ENCODE peak calls at places on chromosomes 1 and 21, in ten cellular contexts. A, V, D, R, S, X, N, U, Q and F are unnamed samples.

GRCh38 chr1:19918057-19918456 is 5.4 kb downstream of the PLA2G2E start:
- DNase-seq in D (peak; percentile 79), R (peak; percentile 80), Q (peak; percentile 84), X (peak; percentile 34), U (peak; percentile 60), S (peak; percentile 80), N (peak; percentile 37), V (peak; percentile 77), A (peak; percentile 79), F (peak; percentile 58)

GRCh38 chr1:29396438-29397255 is 160.3 kb downstream of the PTPRU start:
- DNase-seq in X (no peak), S (peak; percentile 25), Q (no peak), D (peak; percentile 8), V (no peak), U (no peak), R (no peak), N (no peak), A (no peak), F (no peak)

GRCh38 chr1:244353572-244354091 is 98.1 kb downstream of the ADSS2 start:
- DNase-seq in V (peak; percentile 83), X (no peak), S (peak; percentile 98), Q (no peak), D (peak; percentile 97), R (no peak), A (peak; percentile 79), N (peak; percentile 58), U (peak; percentile 83), F (peak; percentile 91)

GRCh38 chr1:243890576-243890975 is 40.5 kb upstream of the AKT3 start:
- DNase-seq in R (no peak), A (no peak), D (peak; percentile 72), Q (no peak), U (peak; percentile 20), V (no peak), S (peak; percentile 55), X (no peak), N (no peak), F (peak; percentile 69)

GRCh38 chr1:224544711-224545110 is 71.4 kb upstream of the CNIH3 start:
- DNase-seq in R (no peak), Q (no peak), A (peak; percentile 13), X (no peak), S (no peak), D (no peak), V (no peak), U (no peak), N (no peak), F (no peak)

GRCh38 chr21:31258073-31258472 is 86.0 kb downstream of the TIAM1 start:
- DNase-seq in A (no peak), U (no peak), S (no peak), D (no peak), X (no peak), R (no peak), N (no peak), Q (no peak), V (no peak), F (no peak)

GRCh38 chr1:184061396-184062003 is 10.0 kb downstream of the TSEN15 start:
- DNase-seq in D (peak; percentile 88), U (peak; percentile 79), A (no peak), V (no peak), N (no peak), R (no peak), X (no peak), S (peak; percentile 74), Q (no peak), F (peak; percentile 61)

GRCh38 chr1:76109901-76110560 is 35.5 kb downstream of the ST6GALNAC3 start:
- DNase-seq in S (no peak), N (no peak), X (no peak), R (no peak), A (no peak), D (no peak), U (no peak), Q (no peak), V (no peak), F (no peak)